ENCODE peak calls at places on chromosome 3, in seven cellular contexts. V is fibroblast of lung, U is cardiac fibroblast, X is ovary, C is AG10803, S is fibroblast of the aortic adventitia, Z is neural progenitor cell. R is an unnamed sample.

GRCh38 chr3:24683090-24683489 is 188.4 kb upstream of the THRB start:
- DNase-seq in V (peak; percentile 24), U (no peak), X (no peak), C (peak; percentile 53), S (peak; percentile 27), Z (no peak), R (no peak)

GRCh38 chr3:190864002-190864401 is 1.5 kb upstream of the GMNC start:
- DNase-seq in V (no peak), U (no peak), X (no peak), C (no peak), S (no peak), Z (no peak), R (no peak)

GRCh38 chr3:53161345-53161819 is 373 bp downstream of the PRKCD start:
- DNase-seq in V (no peak), U (peak; percentile 3), X (no peak), C (no peak), S (no peak), Z (peak; percentile 46), R (no peak)

GRCh38 chr3:38608086-38608775 is 41.3 kb downstream of the SCN5A start:
- DNase-seq in V (no peak), U (no peak), X (no peak), C (no peak), S (no peak), Z (no peak), R (no peak)

GRCh38 chr3:94862703-94863102 is 799.8 kb downstream of the NSUN3 start:
- DNase-seq in V (no peak), U (peak; percentile 50), X (no peak), C (peak; percentile 0), S (peak; percentile 1), Z (peak; percentile 47), R (no peak)

GRCh38 chr3:20079621-20080020 is 39.4 kb downstream of the KAT2B start:
- DNase-seq in V (no peak), U (no peak), X (no peak), C (no peak), S (no peak), Z (no peak), R (no peak)

GRCh38 chr3:179608931-179609720 is 4.5 kb downstream of the NDUFB5 start:
- DNase-seq in V (no peak), U (no peak), X (no peak), C (no peak), S (no peak), Z (no peak), R (no peak)

GRCh38 chr3:109254760-109255159 is 61.6 kb downstream of the DPPA2 start:
- DNase-seq in V (no peak), U (no peak), X (no peak), C (no peak), S (no peak), Z (no peak), R (no peak)

GRCh38 chr3:156389151-156389760 is 165.7 kb downstream of the SSR3 start:
- DNase-seq in V (no peak), U (no peak), X (no peak), C (peak; percentile 40), S (no peak), Z (no peak), R (no peak)

GRCh38 chr3:44862221-44862637 is 517 bp downstream of the TMEM42 start:
- DNase-seq in V (peak; percentile 40), U (peak; percentile 40), X (no peak), C (no peak), S (peak; percentile 41), Z (no peak), R (no peak)

GRCh38 chr3:70774641-70775040 is 462.2 kb upstream of the MDFIC2 start:
- DNase-seq in V (no peak), U (peak; percentile 41), X (no peak), C (peak; percentile 3), S (peak; percentile 16), Z (no peak), R (no peak)

GRCh38 chr3:4493931-4494806 is 1.0 kb downstream of the ITPR1 start:
- DNase-seq in V (peak; percentile 40), U (peak; percentile 42), X (peak; percentile 48), C (peak; percentile 8), S (peak; percentile 23), Z (peak; percentile 38), R (no peak)

GRCh38 chr3:177928156-177928555 is 608.1 kb upstream of the KCNMB2 start:
- DNase-seq in V (peak; percentile 82), U (peak; percentile 80), X (no peak), C (peak; percentile 59), S (peak; percentile 90), Z (no peak), R (no peak)

GRCh38 chr3:172280406-172281051 is 167.7 kb downstream of the GHSR start:
- DNase-seq in V (peak; percentile 88), U (peak; percentile 85), X (no peak), C (peak; percentile 81), S (peak; percentile 88), Z (no peak), R (peak; percentile 67)

GRCh38 chr3:72872183-72872582 is 15.7 kb upstream of the GXYLT2 start:
- DNase-seq in V (peak; percentile 34), U (peak; percentile 55), X (no peak), C (peak; percentile 93), S (peak; percentile 79), Z (no peak), R (peak; percentile 51)

GRCh38 chr3:105747056-105747455 is 121.8 kb downstream of the CBLB start:
- DNase-seq in V (peak; percentile 69), U (peak; percentile 87), X (no peak), C (peak; percentile 70), S (peak; percentile 88), Z (no peak), R (peak; percentile 9)

GRCh38 chr3:12286504-12286903 is 2.4 kb upstream of the PPARG start:
- DNase-seq in V (no peak), U (no peak), X (peak; percentile 21), C (no peak), S (no peak), Z (no peak), R (no peak)

DNA sequence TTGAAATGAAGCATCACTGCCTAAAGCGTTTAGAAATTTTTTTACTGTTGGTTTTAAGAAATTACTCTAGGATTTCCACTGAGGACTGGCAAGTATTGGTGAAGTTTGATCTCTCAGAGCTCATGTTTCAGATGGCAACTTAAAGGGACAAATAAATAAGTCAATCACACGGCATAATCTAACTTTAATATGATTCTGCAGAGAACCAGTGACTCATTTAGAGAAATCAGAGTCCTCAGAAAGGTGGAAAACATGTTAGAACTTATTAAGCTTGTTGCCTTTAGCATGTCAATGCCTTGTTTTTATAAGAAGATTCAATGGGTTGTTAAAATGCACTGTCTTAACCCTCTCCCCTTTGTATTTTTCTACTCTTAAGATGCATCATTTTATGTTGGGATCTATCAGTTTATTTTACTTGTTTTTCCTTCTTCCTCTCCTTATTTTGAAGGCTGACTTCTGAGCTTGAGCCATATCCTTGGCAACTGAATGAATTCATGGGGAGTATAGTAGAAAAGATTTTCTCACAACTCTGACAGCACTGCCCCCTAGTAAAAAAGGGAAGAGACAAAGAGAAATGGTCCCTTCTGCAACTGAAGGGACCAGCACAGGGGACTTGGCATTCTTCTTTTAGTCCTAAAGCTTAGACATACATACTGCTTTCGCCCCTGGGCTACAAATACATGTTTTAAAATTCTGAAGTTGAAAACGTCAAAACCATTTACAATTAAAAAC is 431.2 kb downstream of the LPP start:
- DNase-seq in V (peak; percentile 36), U (peak; percentile 27), X (no peak), C (no peak), S (peak; percentile 30), Z (peak; percentile 38), R (no peak)
- H3K4me3 ChIP-seq in V (no peak overlapping the region), U (no peak overlapping the region), X (no peak overlapping the region), C (no peak overlapping the region), S (no peak overlapping the region), Z (no peak overlapping the region), R (no peak overlapping the region)

DNA sequence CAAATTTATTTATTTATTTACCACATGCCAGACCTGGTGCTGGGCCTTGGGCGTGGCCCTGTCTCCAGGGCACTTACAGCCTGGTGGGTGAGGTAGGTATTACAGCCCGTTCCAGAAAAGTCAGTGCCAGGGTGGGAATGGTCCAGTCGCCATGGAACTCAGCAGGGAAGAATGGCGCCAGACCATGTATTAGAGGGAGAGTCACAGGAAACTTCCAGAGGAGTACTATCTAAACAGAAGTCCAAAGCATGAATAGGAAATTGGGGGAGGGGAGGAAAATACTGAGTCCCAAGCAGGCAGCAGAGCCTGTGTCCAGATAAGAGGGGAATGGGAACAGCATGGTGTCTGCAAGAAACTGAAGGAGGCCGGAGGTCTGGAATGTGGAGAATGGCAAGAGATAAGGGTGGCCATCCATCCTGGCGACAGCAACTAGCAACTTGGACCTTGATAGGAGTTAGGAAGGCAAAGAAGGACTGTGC is 27.0 kb downstream of the SH3BP5 start:
- DNase-seq in V (no peak), U (no peak), X (no peak), C (no peak), S (peak; percentile 87), Z (no peak), R (no peak)
- TF ChIP-seq CTCF in V (peak; percentile 38), U (peak; percentile 55), X (peak; percentile 28), C (peak; percentile 33), S (peak; percentile 66), Z (peak; percentile 35), R (peak; percentile 13)

DNA sequence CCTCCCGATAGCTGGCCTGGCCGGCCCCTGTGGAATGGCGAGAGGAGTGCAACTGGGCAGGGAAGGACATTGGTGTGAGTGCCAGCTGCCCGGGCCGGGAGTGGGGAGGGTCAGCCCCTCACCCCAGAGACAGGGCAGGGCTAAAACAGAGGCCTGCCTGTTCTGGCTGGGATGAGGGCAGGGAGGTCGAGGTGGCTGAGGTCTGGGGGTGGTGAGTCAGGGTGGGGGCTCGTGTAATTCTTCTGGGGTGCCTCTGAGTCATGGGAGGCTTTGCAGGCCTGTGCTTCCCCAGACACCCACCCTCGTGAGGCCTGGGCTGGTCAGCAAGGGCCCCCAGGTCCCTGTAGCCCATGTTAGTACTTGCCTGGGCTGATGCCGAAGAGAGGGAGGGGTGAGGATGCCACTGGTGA is 1.5 kb downstream of the SEMA3B start:
- DNase-seq in V (no peak), U (no peak), X (peak; percentile 30), C (no peak), S (no peak), Z (no peak), R (no peak)
- H3K4me3 ChIP-seq in V (no peak overlapping the region), U (no peak overlapping the region), X (peak overlapping the region; percentile 14), C (peak overlapping the region; percentile 53), S (no peak overlapping the region), Z (no peak overlapping the region), R (no peak overlapping the region)

GRCh38 chr3:11224010-11224409 is 48.2 kb upstream of the ATG7 start:
- DNase-seq in V (no peak), U (no peak), X (no peak), C (no peak), S (no peak), Z (no peak), R (no peak)

GRCh38 chr3:11221818-11222217 is 50.4 kb upstream of the ATG7 start:
- DNase-seq in V (no peak), U (no peak), X (no peak), C (no peak), S (no peak), Z (no peak), R (no peak)

GRCh38 chr3:11214451-11214987 is 57.7 kb upstream of the ATG7 start:
- DNase-seq in V (no peak), U (no peak), X (no peak), C (no peak), S (no peak), Z (no peak), R (no peak)

GRCh38 chr3:11224870-11225251 is 47.3 kb upstream of the ATG7 start:
- DNase-seq in V (no peak), U (no peak), X (no peak), C (no peak), S (no peak), Z (no peak), R (no peak)

DNA sequence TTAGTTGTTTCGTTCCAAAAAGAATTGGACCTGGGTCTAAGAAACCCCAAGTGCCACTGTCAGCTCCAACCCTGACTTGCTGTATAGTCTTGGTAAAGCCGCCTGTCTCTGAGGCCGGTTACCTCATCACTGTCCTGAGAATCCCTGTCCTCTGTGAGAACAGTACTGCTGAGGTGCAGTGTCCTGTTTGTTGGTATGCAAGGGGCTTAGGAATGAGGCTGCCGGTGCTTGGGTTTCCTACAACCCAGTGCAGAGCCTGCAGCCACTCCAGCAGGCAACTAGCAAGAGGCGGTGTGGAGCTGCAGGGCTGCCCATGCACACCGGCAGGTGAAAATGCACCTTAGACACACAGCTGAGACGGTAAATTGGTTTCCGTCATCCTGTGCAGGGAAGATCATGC is 52.0 kb upstream of the ATG7 start:
- DNase-seq in V (no peak), U (no peak), X (no peak), C (no peak), S (no peak), Z (peak; percentile 33), R (no peak)
- TF ChIP-seq CTCF in V (no peak), U (no peak), X (no peak), C (no peak), S (no peak), Z (no peak), R (no peak)